ENCODE peak calls at places on chromosomes 4 and X, in nine cellular contexts. O, P, G, K, Q, E, T, B and F are unnamed samples.

GRCh38 chr4:2438822-2439718 is 20.3 kb downstream of the CFAP99 start:
- DNase-seq in P (peak; percentile 8), O (no peak), G (no peak), Q (no peak), B (no peak), E (no peak), K (no peak), T (no peak), F (no peak)

GRCh38 chr4:53614616-53615015 is 23.3 kb upstream of the LNX1 start:
- DNase-seq in O (peak; percentile 24), G (peak; percentile 48), E (peak; percentile 76), P (peak; percentile 31), B (no peak), T (no peak), K (no peak), Q (no peak), F (peak; percentile 63)

GRCh38 chrX:154430504-154430903 is 2.0 kb downstream of the ATP6AP1 start:
- DNase-seq in Q (no peak), T (no peak), E (no peak), P (no peak), K (no peak), O (no peak), G (no peak), B (no peak), F (no peak)

GRCh38 chr4:82787342-82787741 is 11.3 kb downstream of the SCD5 start:
- DNase-seq in K (no peak), T (no peak), O (no peak), E (no peak), Q (no peak), P (no peak), G (no peak), B (no peak), F (no peak)

GRCh38 chrX:38375888-38376287 is 23.5 kb downstream of the OTC start:
- DNase-seq in Q (peak; percentile 7), O (no peak), T (no peak), B (no peak), E (peak; percentile 60), G (peak; percentile 13), P (no peak), K (no peak), F (no peak)

GRCh38 chr4:30801876-30802275 is 81.7 kb downstream of the PCDH7 start:
- DNase-seq in B (no peak), T (no peak), Q (no peak), P (no peak), E (no peak), K (no peak), O (no peak), G (no peak), F (no peak)

GRCh38 chr4:106671711-106672110 is 303.1 kb upstream of the GIMD1 start:
- DNase-seq in G (no peak), B (no peak), Q (no peak), O (no peak), E (no peak), K (no peak), P (no peak), T (no peak), F (no peak)

GRCh38 chrX:134377537-134377936 is 82.4 kb upstream of the HPRT1 start:
- DNase-seq in O (no peak), G (peak; percentile 34), T (no peak), B (no peak), Q (no peak), K (no peak), P (peak; percentile 31), E (no peak), F (peak; percentile 33)

GRCh38 chr4:184648220-184649025 is 824 bp downstream of the CASP3 start:
- DNase-seq in B (peak; percentile 37), G (peak; percentile 69), P (peak; percentile 71), O (peak; percentile 72), K (peak; percentile 75), T (peak; percentile 60), Q (no peak), E (peak; percentile 54), F (peak; percentile 40)

GRCh38 chrX:32954125-32954524 is 257.2 kb downstream of the DMD start:
- DNase-seq in P (no peak), Q (no peak), K (no peak), B (no peak), G (no peak), O (no peak), T (no peak), E (no peak), F (no peak)

GRCh38 chr4:70746179-70746839 is 24.5 kb downstream of the RUFY3 start:
- DNase-seq in E (no peak), P (no peak), G (peak; percentile 12), K (no peak), T (no peak), Q (no peak), B (no peak), O (no peak), F (no peak)

GRCh38 chr4:121666091-121666679 is 30.6 kb downstream of the ANXA5 start:
- DNase-seq in B (peak; percentile 49), E (no peak), K (no peak), P (no peak), Q (no peak), O (no peak), T (no peak), G (no peak), F (no peak)

GRCh38 chrX:49269010-49269767 is 404 bp upstream of the PPP1R3F start:
- DNase-seq in O (peak; percentile 96), P (peak; percentile 98), B (peak; percentile 94), Q (peak; percentile 88), K (peak; percentile 96), E (peak; percentile 95), T (peak; percentile 95), G (peak; percentile 96), F (peak; percentile 97)

GRCh38 chr4:112905728-112906127 is 143.7 kb upstream of the ANK2 start:
- DNase-seq in B (no peak), T (no peak), P (no peak), K (no peak), G (no peak), O (no peak), E (no peak), Q (no peak), F (no peak)

GRCh38 chr4:112908511-112908910 is 140.9 kb upstream of the ANK2 start:
- DNase-seq in Q (no peak), E (peak; percentile 26), G (no peak), O (no peak), P (no peak), T (no peak), B (no peak), K (no peak), F (no peak)

GRCh38 chr4:112910109-112910736 is 139.2 kb upstream of the ANK2 start:
- DNase-seq in E (no peak), K (no peak), Q (no peak), O (no peak), B (peak; percentile 38), G (peak; percentile 21), T (no peak), P (no peak), F (no peak)
- TF ChIP-seq CTCF in E (peak; percentile 15), K (no peak), Q (no peak), O (no peak), B (no peak), G (peak; percentile 5), T (no peak), P (no peak), F (no peak)

GRCh38 chr4:8847764-8848163 is 23.9 kb downstream of the HMX1 start:
- DNase-seq in O (peak; percentile 1), B (no peak), K (peak; percentile 7), T (no peak), Q (no peak), P (peak; percentile 4), E (peak; percentile 39), G (no peak), F (peak; percentile 14)

GRCh38 chr4:8847331-8847730 is 24.3 kb downstream of the HMX1 start:
- DNase-seq in G (no peak), Q (no peak), P (peak; percentile 3), K (peak; percentile 8), E (no peak), T (no peak), B (no peak), O (peak; percentile 3), F (peak; percentile 7)

GRCh38 chr4:8844976-8845690 is 26.5 kb downstream of the HMX1 start:
- DNase-seq in E (no peak), P (peak; percentile 6), Q (no peak), K (peak; percentile 10), G (no peak), B (no peak), O (peak; percentile 1), T (no peak), F (no peak)

GRCh38 chr4:8846046-8846720 is 25.5 kb downstream of the HMX1 start:
- DNase-seq in K (peak; percentile 4), O (peak; percentile 3), T (no peak), G (no peak), E (no peak), Q (no peak), B (no peak), P (peak; percentile 2), F (peak; percentile 19)

DNA sequence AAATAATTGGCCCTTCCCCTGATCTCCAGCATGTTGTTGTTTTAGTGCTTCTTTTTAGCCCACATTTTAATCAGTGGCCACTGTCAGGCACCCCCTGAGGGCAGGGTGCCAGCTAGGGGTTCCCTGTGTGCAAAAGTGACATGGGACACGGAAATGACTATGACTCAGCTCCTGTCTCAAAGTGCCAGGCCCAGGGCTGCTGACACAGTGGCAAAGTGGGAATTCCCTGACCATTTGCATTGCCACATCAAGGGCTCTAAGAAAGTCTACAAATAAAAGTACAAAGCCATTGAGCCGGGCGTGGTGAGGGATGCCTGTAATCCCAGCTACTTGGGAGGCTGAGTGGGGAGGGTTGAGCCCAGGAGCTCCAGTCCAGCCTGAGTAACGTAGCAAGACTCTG is 24.8 kb downstream of the HMX1 start:
- DNase-seq in G (no peak), E (no peak), O (no peak), K (peak; percentile 6), Q (no peak), T (no peak), B (no peak), P (peak; percentile 5), F (peak; percentile 10)
- H3K27me3 ChIP-seq in G (peaks cover 32% of the 10 kb centered on the region), E (no peaks in the 10 kb centered on the region), O (peaks cover 30% of the 10 kb centered on the region), K (no peaks in the 10 kb centered on the region), Q (no peaks in the 10 kb centered on the region), T (no peaks in the 10 kb centered on the region), B (no peaks in the 10 kb centered on the region), P (peaks cover 5% of the 10 kb centered on the region), F (no peaks in the 10 kb centered on the region)

GRCh38 chr4:7151668-7152227 is 40.6 kb upstream of the SORCS2 start:
- DNase-seq in K (no peak), T (no peak), P (no peak), B (no peak), O (no peak), Q (no peak), E (no peak), G (no peak), F (no peak)
- TF ChIP-seq CTCF in K (peak; percentile 12), T (peak; percentile 18), P (peak; percentile 47), B (no peak), O (peak; percentile 50), Q (peak; percentile 26), E (peak; percentile 45), G (peak; percentile 18), F (no peak)

DNA sequence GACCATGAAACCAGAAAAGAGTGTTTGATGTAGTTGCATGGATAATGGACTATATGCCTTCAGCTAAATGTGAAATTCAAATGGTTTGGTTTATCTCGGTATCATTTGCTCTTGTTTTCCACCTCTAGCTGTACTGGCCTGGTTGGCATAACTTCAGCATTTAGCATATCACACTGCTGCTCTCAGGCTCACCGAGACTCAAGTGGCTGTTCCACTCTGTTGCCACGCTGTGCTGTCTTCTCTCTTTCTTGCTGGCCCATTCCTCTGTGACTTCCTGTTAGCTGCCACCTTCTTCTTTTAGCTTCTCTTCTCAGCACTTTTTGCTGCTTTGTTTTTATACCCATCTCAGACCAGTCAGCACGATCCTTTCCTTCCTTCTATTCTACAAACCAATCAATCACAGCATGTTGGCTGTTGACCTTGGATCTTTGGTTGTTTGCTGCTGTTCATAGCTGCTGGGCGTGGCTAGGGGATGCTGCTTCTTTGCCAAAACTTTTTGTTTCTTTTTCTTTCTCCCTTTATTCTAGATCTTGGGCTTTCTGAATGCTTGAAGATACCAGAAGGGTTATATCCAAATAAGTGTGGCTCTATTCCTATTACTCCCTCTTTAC is 24.0 kb downstream of the INTS6L start:
- DNase-seq in B (no peak), E (no peak), T (peak; percentile 38), G (no peak), O (peak; percentile 17), Q (no peak), K (no peak), P (no peak), F (no peak)
- H3K27me3 ChIP-seq in B (no peaks in the 10 kb centered on the region), E (no peaks in the 10 kb centered on the region), T (no peaks in the 10 kb centered on the region), G (no peaks in the 10 kb centered on the region), O (no peaks in the 10 kb centered on the region), Q (no peaks in the 10 kb centered on the region), K (no peaks in the 10 kb centered on the region), P (no peaks in the 10 kb centered on the region), F (no peaks in the 10 kb centered on the region)